ENCODE peak calls at places on chromosomes 6 and 20, in five cellular contexts. One of them, this sample, is unnamed.

GRCh38 chr6:110944681-110945151 is 13.8 kb upstream of the GTF3C6 start:
- DNase-seq in effector CD8-positive, alpha-beta T cell: no peak
- DNase-seq in BE2C: no peak
- DNase-seq in neuronal stem cell: no peak
- DNase-seq in A172: peak
- DNase-seq in this sample: peak

GRCh38 chr6:3194535-3195376 is 32.7 kb downstream of the TUBB2B start:
- DNase-seq in effector CD8-positive, alpha-beta T cell: no peak
- DNase-seq in BE2C: peak
- DNase-seq in neuronal stem cell: peak
- DNase-seq in A172: peak
- DNase-seq in this sample: no peak

GRCh38 chr6:139367810-139368321 is 6.6 kb downstream of the CITED2 start:
- DNase-seq in effector CD8-positive, alpha-beta T cell: no peak
- DNase-seq in BE2C: no peak
- DNase-seq in neuronal stem cell: peak
- DNase-seq in A172: peak
- DNase-seq in this sample: no peak

GRCh38 chr6:90296346-90297123 is at the start of gene BACH2:
- DNase-seq in effector CD8-positive, alpha-beta T cell: peak
- DNase-seq in BE2C: peak
- DNase-seq in neuronal stem cell: peak
- DNase-seq in A172: peak
- DNase-seq in this sample: peak

GRCh38 chr20:21796059-21796458 is 90.6 kb downstream of the PAX1 start:
- DNase-seq in effector CD8-positive, alpha-beta T cell: no peak
- DNase-seq in BE2C: peak
- DNase-seq in neuronal stem cell: no peak
- DNase-seq in A172: no peak
- DNase-seq in this sample: no peak

GRCh38 chr6:119052292-119052889 is 26.1 kb downstream of the FAM184A start:
- DNase-seq in effector CD8-positive, alpha-beta T cell: no peak
- DNase-seq in BE2C: no peak
- DNase-seq in neuronal stem cell: no peak
- DNase-seq in A172: no peak
- DNase-seq in this sample: no peak

GRCh38 chr6:52571099-52571755 is 5.6 kb downstream of the TRAM2 start:
- DNase-seq in effector CD8-positive, alpha-beta T cell: no peak
- DNase-seq in BE2C: peak
- DNase-seq in neuronal stem cell: no peak
- DNase-seq in A172: no peak
- DNase-seq in this sample: no peak

GRCh38 chr6:47309326-47310130 is at the start of gene TNFRSF21:
- DNase-seq in effector CD8-positive, alpha-beta T cell: peak
- DNase-seq in BE2C: peak
- DNase-seq in neuronal stem cell: peak
- DNase-seq in A172: peak
- DNase-seq in this sample: peak

GRCh38 chr6:148577687-148578488 is 168.9 kb upstream of the UST start:
- DNase-seq in effector CD8-positive, alpha-beta T cell: no peak
- DNase-seq in BE2C: peak
- DNase-seq in neuronal stem cell: peak
- DNase-seq in A172: peak
- DNase-seq in this sample: peak

GRCh38 chr6:78483141-78483540 is 384.2 kb upstream of the IRAK1BP1 start:
- DNase-seq in effector CD8-positive, alpha-beta T cell: no peak
- DNase-seq in BE2C: no peak
- DNase-seq in neuronal stem cell: no peak
- DNase-seq in A172: no peak
- DNase-seq in this sample: no peak

GRCh38 chr20:32360333-32360634 is 2.2 kb downstream of the ASXL1 start:
- DNase-seq in effector CD8-positive, alpha-beta T cell: no peak
- DNase-seq in BE2C: no peak
- DNase-seq in neuronal stem cell: no peak
- DNase-seq in A172: no peak
- DNase-seq in this sample: no peak